ENCODE peak calls at places on chromosome 21, in ten cellular contexts. L is M059J; B is dermis microvascular lymphatic vessel endothelial cell; Q is right cardiac atrium; S is heart right ventricle; E is activated CD8-positive, alpha-beta memory T cell treated with anti-CD3 and anti-CD28 coated beads for 24 hours; F is D341Med; J is substantia nigra; W is RPMI7951; R is iPS-NIHi11. O is an unnamed sample.

GRCh38 chr21:15826147-15826780 is 96.5 kb downstream of the USP25 start:
- DNase-seq in L (peak; percentile 53), B (peak; percentile 70), Q (no peak), S (no peak), E (no peak), F (peak; percentile 43), J (no peak), W (peak; percentile 35), R (peak; percentile 49), O (peak; percentile 50)

GRCh38 chr21:17238468-17238867 is 274.4 kb upstream of the CXADR start:
- DNase-seq in L (no peak), B (no peak), Q (no peak), S (no peak), E (no peak), F (no peak), J (no peak), W (no peak), R (no peak), O (no peak)

GRCh38 chr21:37915941-37916794 is at the start of gene KCNJ6:
- DNase-seq in L (peak; percentile 69), B (peak; percentile 50), Q (peak; percentile 22), S (no peak), E (no peak), F (peak; percentile 83), J (no peak), W (no peak), R (peak; percentile 83), O (peak; percentile 85)

GRCh38 chr21:46172863-46173528 is 11.3 kb downstream of the SPATC1L start:
- DNase-seq in L (no peak), B (no peak), Q (no peak), S (no peak), E (peak; percentile 40), F (peak; percentile 6), J (no peak), W (no peak), R (peak; percentile 1), O (no peak)

GRCh38 chr21:43270800-43271261 is 102.0 kb downstream of the CRYAA start:
- DNase-seq in L (peak; percentile 68), B (no peak), Q (peak; percentile 37), S (no peak), E (no peak), F (no peak), J (no peak), W (peak; percentile 32), R (no peak), O (no peak)

GRCh38 chr21:46084041-46084561 is 13.8 kb upstream of the COL6A2 start:
- DNase-seq in L (no peak), B (no peak), Q (no peak), S (no peak), E (peak; percentile 42), F (peak; percentile 21), J (no peak), W (no peak), R (no peak), O (no peak)

GRCh38 chr21:16088121-16088520 is 358.3 kb downstream of the USP25 start:
- DNase-seq in L (no peak), B (no peak), Q (no peak), S (no peak), E (no peak), F (no peak), J (no peak), W (no peak), R (no peak), O (no peak)

GRCh38 chr21:43297989-43298388 is 128.9 kb downstream of the SIK1 start:
- DNase-seq in L (no peak), B (no peak), Q (peak; percentile 5), S (no peak), E (no peak), F (no peak), J (no peak), W (no peak), R (no peak), O (no peak)

GRCh38 chr21:44490405-44490804 is 35.1 kb downstream of the LRRC3 start:
- DNase-seq in L (no peak), B (no peak), Q (no peak), S (no peak), E (no peak), F (no peak), J (no peak), W (no peak), R (no peak), O (no peak)

GRCh38 chr21:37496972-37497371 is 130.4 kb downstream of the DYRK1A start:
- DNase-seq in L (peak; percentile 25), B (peak; percentile 36), Q (no peak), S (no peak), E (no peak), F (no peak), J (no peak), W (no peak), R (no peak), O (peak; percentile 35)

GRCh38 chr21:33799378-33800090 is 116.1 kb downstream of the ATP5PO start:
- DNase-seq in L (no peak), B (no peak), Q (peak; percentile 86), S (peak; percentile 41), E (no peak), F (no peak), J (no peak), W (no peak), R (no peak), O (no peak)

GRCh38 chr21:40074710-40075109 is 207.5 kb downstream of the PCP4 start:
- DNase-seq in L (no peak), B (no peak), Q (no peak), S (no peak), E (no peak), F (no peak), J (no peak), W (no peak), R (no peak), O (no peak)

GRCh38 chr21:37207441-37208009 is 59.6 kb downstream of the VPS26C start:
- DNase-seq in L (peak; percentile 81), B (peak; percentile 46), Q (no peak), S (no peak), E (peak; percentile 59), F (no peak), J (no peak), W (peak; percentile 58), R (no peak), O (peak; percentile 12)